ENCODE peak calls at places on chromosomes 16 and 17, in seven cellular contexts. S is A549; J is aorta; G is stimulated activated CD4-positive, alpha-beta T cell treated with anti-CD3 and anti-CD28 coated beads, Interleukin-4, amount 100 ng/mL, for 24 hours; W is NCI-H1436; L is AG04450; T is posterior vena cava. Y is an unnamed sample.

GRCh38 chr17:66450008-66450856 is 147.8 kb downstream of the PRKCA start:
- DNase-seq in S (no peak), L (no peak), T (no peak), W (no peak), G (no peak), J (no peak), Y (no peak)

GRCh38 chr17:43791589-43791988 is 11.4 kb downstream of the CFAP97D1 start:
- DNase-seq in G (no peak), J (no peak), T (no peak), S (peak), L (no peak), W (no peak), Y (no peak)

GRCh38 chr16:87423429-87423828 is 31.3 kb downstream of the MAP1LC3B start:
- DNase-seq in J (no peak), S (no peak), G (no peak), L (no peak), T (peak), W (no peak), Y (no peak)

GRCh38 chr17:42720996-42721583 is 23.8 kb downstream of the EZH1 start:
- DNase-seq in G (peak), T (no peak), L (peak), W (peak), S (peak), J (no peak), Y (peak)

GRCh38 chr17:36546418-36547093 is 1.8 kb downstream of the GGNBP2 start:
- DNase-seq in G (no peak), J (no peak), S (no peak), W (no peak), L (no peak), T (no peak), Y (peak)

GRCh38 chr17:59423137-59423703 is 91.8 kb downstream of the YPEL2 start:
- DNase-seq in G (no peak), T (peak), L (no peak), S (peak), W (no peak), J (peak), Y (no peak)

GRCh38 chr16:68086860-68087268 is 1.7 kb downstream of the NFATC3 start:
- DNase-seq in W (no peak), J (no peak), S (no peak), T (no peak), L (no peak), G (no peak), Y (no peak)

GRCh38 chr16:46789499-46790414 is 41.2 kb downstream of the C16orf87 start:
- DNase-seq in J (peak), W (peak), S (peak), G (peak), L (no peak), T (peak), Y (peak)

GRCh38 chr17:72267601-72268000 is 146.8 kb downstream of the SOX9 start:
- DNase-seq in L (no peak), J (no peak), S (no peak), T (no peak), G (no peak), W (no peak), Y (no peak)

GRCh38 chr17:3298260-3298659 is at the start of gene OR3A1:
- DNase-seq in W (no peak), S (no peak), L (no peak), G (no peak), T (no peak), J (peak), Y (no peak)

GRCh38 chr17:57916925-57917858 is 38.0 kb downstream of the CUEDC1 start:
- DNase-seq in T (no peak), S (peak), J (no peak), L (no peak), W (peak), G (peak), Y (no peak)

GRCh38 chr16:35559911-35560636 is 2100.7 kb downstream of the TP53TG3F start:
- DNase-seq in S (no peak), G (no peak), L (no peak), J (no peak), W (no peak), T (no peak), Y (no peak)

GRCh38 chr16:68076560-68076959 is 8.6 kb upstream of the NFATC3 start:
- DNase-seq in L (no peak), J (no peak), S (no peak), W (no peak), G (no peak), T (no peak), Y (no peak)

GRCh38 chr17:66580601-66581385 is 254.1 kb upstream of the CACNG5 start:
- DNase-seq in T (no peak), S (no peak), L (no peak), J (no peak), W (no peak), G (no peak), Y (peak)

GRCh38 chr16:69187387-69187890 is 475 bp downstream of the SNTB2 start:
- DNase-seq in G (peak), L (no peak), J (peak), T (peak), S (peak), W (no peak), Y (peak)

GRCh38 chr17:49196520-49196919 is 13.9 kb downstream of the GNGT2 start:
- DNase-seq in W (no peak), L (no peak), S (no peak), J (no peak), T (no peak), G (no peak), Y (no peak)

GRCh38 chr17:14118951-14119350 is 49.6 kb downstream of the COX10 start:
- DNase-seq in G (no peak), T (no peak), L (no peak), W (no peak), S (no peak), J (no peak), Y (no peak)

GRCh38 chr17:17087424-17088103 is 45.3 kb downstream of the MPRIP start:
- DNase-seq in S (no peak), T (peak), J (peak), W (no peak), L (no peak), G (no peak), Y (no peak)

GRCh38 chr17:40857535-40857934 is 9.5 kb downstream of the KRT12 start:
- DNase-seq in L (no peak), W (no peak), S (no peak), G (no peak), J (no peak), T (no peak), Y (no peak)

Y was measured in SJSA1.